ENCODE peak calls at places on chromosome 20, in seven cellular contexts. Z, P, D, M, F, W and X are unnamed samples.

GRCh38 chr20:20331796-20332195 is 36.1 kb upstream of the INSM1 start:
- DNase-seq in W (no peak), D (no peak), F (no peak), P (no peak), M (no peak), Z (no peak), X (no peak)

GRCh38 chr20:21324126-21324525 is 21.0 kb downstream of the XRN2 start:
- DNase-seq in F (no peak), D (no peak), M (no peak), Z (no peak), W (no peak), P (no peak), X (no peak)

GRCh38 chr20:25863536-25864325 is 167.1 kb upstream of the ZNF337 start:
- DNase-seq in F (peak), Z (no peak), P (no peak), D (peak), M (no peak), W (no peak), X (no peak)

GRCh38 chr20:13648291-13648690 is 9.6 kb upstream of the TASP1 start:
- DNase-seq in P (no peak), Z (no peak), F (no peak), M (no peak), D (no peak), W (no peak), X (no peak)

GRCh38 chr20:37407117-37407566 is 61.2 kb downstream of the SRC start:
- DNase-seq in D (no peak), M (no peak), Z (no peak), F (no peak), P (no peak), W (no peak), X (no peak)

GRCh38 chr20:10798811-10799210 is 125.0 kb upstream of the JAG1 start:
- DNase-seq in M (no peak), P (no peak), F (no peak), Z (no peak), D (no peak), W (no peak), X (no peak)

GRCh38 chr20:61572312-61572711 is 320.3 kb downstream of the CDH4 start:
- DNase-seq in F (no peak), W (no peak), P (no peak), M (no peak), Z (no peak), D (no peak), X (no peak)

GRCh38 chr20:8033447-8033846 is 13.9 kb upstream of the TMX4 start:
- DNase-seq in P (no peak), D (no peak), F (no peak), W (no peak), Z (no peak), M (no peak), X (no peak)

GRCh38 chr20:15836634-15837033 is 736.6 kb downstream of the KIF16B start:
- DNase-seq in M (no peak), P (no peak), Z (no peak), W (no peak), F (no peak), D (no peak), X (no peak)

GRCh38 chr20:45289942-45290676 is 16.5 kb upstream of the RBPJL start:
- DNase-seq in M (no peak), W (no peak), P (no peak), Z (no peak), D (no peak), F (no peak), X (no peak)

GRCh38 chr20:33676652-33677645 is 2.7 kb upstream of the NECAB3 start:
- DNase-seq in P (no peak), Z (no peak), F (no peak), W (no peak), M (peak), D (no peak), X (no peak)

GRCh38 chr20:24631173-24631505 is 161.7 kb downstream of the SYNDIG1 start:
- DNase-seq in Z (no peak), M (no peak), F (no peak), P (no peak), W (no peak), D (no peak), X (no peak)

GRCh38 chr20:24634855-24635254 is 165.4 kb downstream of the SYNDIG1 start:
- DNase-seq in Z (no peak), M (peak), P (no peak), W (peak), F (no peak), D (peak), X (no peak)

GRCh38 chr20:24633026-24633425 is 163.6 kb downstream of the SYNDIG1 start:
- DNase-seq in D (no peak), W (no peak), Z (no peak), F (no peak), M (no peak), P (no peak), X (no peak)

GRCh38 chr20:24632581-24632980 is 163.2 kb downstream of the SYNDIG1 start:
- DNase-seq in M (no peak), Z (no peak), F (no peak), W (no peak), D (no peak), P (no peak), X (no peak)

GRCh38 chr20:24633521-24633920 is 164.1 kb downstream of the SYNDIG1 start:
- DNase-seq in M (no peak), Z (no peak), P (no peak), F (no peak), D (no peak), W (no peak), X (no peak)
- TF ChIP-seq YY1 in M (no peak), Z (no peak), P (no peak), F (no peak), D (no peak), W (no peak), X (no peak)

GRCh38 chr20:53918010-53918311 is 152.4 kb downstream of the BCAS1 start:
- DNase-seq in Z (no peak), D (no peak), M (no peak), W (no peak), P (no peak), F (no peak), X (no peak)
- H3K4me3 ChIP-seq in Z (no peak), D (no peak), M (no peak), W (no peak), P (no peak), F (no peak), X (no peak)

GRCh38 chr20:52171025-52171424 is 20.6 kb downstream of the ZFP64 start:
- DNase-seq in Z (no peak), P (no peak), F (no peak), W (no peak), M (no peak), D (no peak), X (no peak)
- TF ChIP-seq YY1 in Z (no peak), P (no peak), F (no peak), W (no peak), M (no peak), D (no peak), X (no peak)

GRCh38 chr20:17681741-17682102 is 320 bp downstream of the RRBP1 start:
- DNase-seq in F (no peak), Z (no peak), P (no peak), W (no peak), M (peak), D (no peak), X (no peak)
- H3K4me3 ChIP-seq in F (peak), Z (peak), P (peak), W (peak), M (peak), D (peak), X (peak)

GRCh38 chr20:57130160-57130772 is 136.2 kb downstream of the BMP7 start:
- DNase-seq in Z (no peak), D (peak), W (no peak), P (no peak), F (no peak), M (no peak), X (no peak)

GRCh38 chr20:57131077-57131476 is 135.4 kb downstream of the BMP7 start:
- DNase-seq in P (no peak), F (no peak), W (no peak), M (no peak), D (no peak), Z (no peak), X (no peak)

GRCh38 chr20:57131601-57132391 is 134.6 kb downstream of the BMP7 start:
- DNase-seq in F (no peak), M (no peak), P (no peak), W (no peak), Z (no peak), D (no peak), X (no peak)

GRCh38 chr20:57128051-57128757 is 138.2 kb downstream of the BMP7 start:
- DNase-seq in M (no peak), W (no peak), P (no peak), D (no peak), F (no peak), Z (no peak), X (no peak)

DNA sequence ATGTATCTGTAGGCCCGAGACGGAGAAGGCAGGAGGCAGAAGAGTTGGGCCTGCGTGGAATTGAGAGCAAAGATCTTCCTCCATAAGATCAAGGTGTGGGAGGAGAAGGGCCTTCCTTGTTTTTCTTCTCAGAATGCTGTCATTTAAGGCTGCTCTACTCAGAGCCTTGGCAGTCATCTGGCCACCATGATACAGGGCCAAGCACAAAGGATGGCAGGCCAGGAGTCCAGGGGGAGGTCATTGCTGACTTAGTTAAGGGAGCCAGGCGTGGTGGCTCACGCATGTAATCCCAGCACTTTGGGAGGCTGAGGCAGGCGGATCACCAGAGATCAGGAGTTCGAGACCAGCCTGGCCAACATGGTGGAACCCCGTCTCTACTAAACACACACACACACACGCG is 137.1 kb downstream of the BMP7 start:
- DNase-seq in Z (no peak), W (no peak), D (no peak), F (no peak), P (no peak), M (no peak), X (no peak)
- TF ChIP-seq YY1 in Z (no peak), W (no peak), D (no peak), F (no peak), P (no peak), M (no peak), X (no peak)

GRCh38 chr20:63180541-63181185 is 35.3 kb downstream of the YTHDF1 start:
- DNase-seq in Z (no peak), M (no peak), P (no peak), W (no peak), D (no peak), F (peak), X (no peak)

GRCh38 chr20:63177785-63178444 is 38.0 kb downstream of the YTHDF1 start:
- DNase-seq in D (no peak), W (no peak), P (no peak), M (no peak), F (no peak), Z (no peak), X (no peak)

GRCh38 chr20:63179876-63180275 is 36.1 kb downstream of the YTHDF1 start:
- DNase-seq in M (no peak), P (no peak), W (no peak), Z (no peak), D (no peak), F (no peak), X (no peak)

GRCh38 chr20:63178445-63178818 is 37.5 kb downstream of the YTHDF1 start:
- DNase-seq in F (peak), Z (no peak), D (no peak), W (no peak), P (no peak), M (no peak), X (peak)

DNA sequence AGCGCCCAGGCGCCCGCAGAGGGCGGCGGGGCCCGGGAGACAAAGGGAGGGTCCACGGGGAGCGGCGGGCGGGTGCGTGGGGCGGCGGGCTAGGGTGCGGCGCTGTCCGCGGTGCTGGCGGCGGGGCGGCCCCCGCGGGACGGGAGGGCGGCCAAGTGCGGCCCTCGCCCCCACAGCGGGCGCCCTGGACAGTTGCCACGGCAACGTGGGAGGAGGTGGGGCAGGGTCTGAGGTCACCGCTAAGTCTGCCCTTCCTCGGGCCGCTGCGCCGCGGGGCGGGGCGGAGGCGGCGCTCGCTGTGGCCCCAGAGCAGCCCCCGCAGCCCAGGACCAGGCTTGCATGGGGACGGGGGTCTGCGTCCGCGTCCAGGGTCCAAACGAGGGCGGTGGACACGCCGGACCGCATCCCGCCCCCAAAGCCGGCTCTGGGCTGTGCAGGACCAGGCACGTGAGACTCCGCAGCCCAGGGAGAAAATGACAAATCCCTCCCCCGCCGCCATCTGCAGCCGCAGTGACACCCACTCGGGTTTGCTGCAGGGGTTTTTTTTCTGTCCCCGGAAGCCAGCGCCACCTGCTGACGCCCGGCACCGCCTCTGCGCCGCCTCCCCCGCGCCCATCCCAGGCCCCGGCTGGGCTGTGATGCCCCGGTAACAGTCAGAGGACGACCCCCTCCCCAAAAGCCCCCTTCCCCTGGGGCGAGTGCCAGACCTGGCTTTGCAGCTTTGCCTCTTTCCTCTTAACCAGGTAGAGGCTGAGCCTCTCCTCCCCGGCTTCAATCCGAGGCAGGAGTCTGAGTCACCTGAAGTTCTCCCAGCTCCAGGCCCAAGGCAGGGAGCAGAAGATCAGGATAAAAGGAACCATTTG is 36.8 kb downstream of the YTHDF1 start:
- DNase-seq in F (peak), D (no peak), Z (no peak), M (peak), P (no peak), W (peak), X (no peak)
- H3K4me3 ChIP-seq in F (no peak), D (no peak), Z (peak), M (peak), P (no peak), W (no peak), X (peak)

GRCh38 chr20:1331801-1332453 is 3.0 kb upstream of the SDCBP2 start:
- DNase-seq in F (no peak), D (no peak), Z (no peak), P (no peak), M (no peak), W (no peak), X (no peak)

GRCh38 chr20:1330075-1330830 is 1.3 kb upstream of the SDCBP2 start:
- DNase-seq in F (peak), Z (no peak), D (no peak), P (peak), W (no peak), M (no peak), X (no peak)

GRCh38 chr20:1332749-1333300 is 3.9 kb upstream of the SDCBP2 start:
- DNase-seq in D (no peak), W (no peak), M (no peak), P (no peak), Z (no peak), F (no peak), X (no peak)

GRCh38 chr20:1328680-1329330 is at the start of gene SDCBP2:
- DNase-seq in M (no peak), P (no peak), D (no peak), F (no peak), Z (no peak), W (peak), X (no peak)

DNA sequence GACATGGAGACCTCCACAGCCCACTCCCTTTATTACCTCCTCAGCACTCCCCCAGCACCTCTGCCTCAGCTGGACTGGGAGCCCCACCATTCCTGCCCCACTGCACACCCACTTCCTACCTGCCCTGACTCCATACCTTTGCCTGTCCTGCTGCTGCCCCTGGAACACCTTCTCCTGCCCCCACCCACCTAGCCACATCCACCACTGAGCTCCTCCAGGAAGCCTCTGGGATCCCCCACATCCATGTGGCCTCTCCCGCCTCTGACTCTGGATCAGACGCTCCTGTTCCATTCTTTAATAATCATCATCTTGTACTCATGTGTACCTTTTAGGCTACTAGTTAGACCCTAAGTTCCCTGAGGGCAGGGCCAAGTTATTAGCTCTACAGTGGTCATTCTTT is 2.2 kb upstream of the SDCBP2 start:
- DNase-seq in W (no peak), M (no peak), F (no peak), Z (no peak), P (no peak), D (no peak), X (no peak)
- TF ChIP-seq YY1 in W (no peak), M (no peak), F (no peak), Z (no peak), P (no peak), D (no peak), X (no peak)

DNA sequence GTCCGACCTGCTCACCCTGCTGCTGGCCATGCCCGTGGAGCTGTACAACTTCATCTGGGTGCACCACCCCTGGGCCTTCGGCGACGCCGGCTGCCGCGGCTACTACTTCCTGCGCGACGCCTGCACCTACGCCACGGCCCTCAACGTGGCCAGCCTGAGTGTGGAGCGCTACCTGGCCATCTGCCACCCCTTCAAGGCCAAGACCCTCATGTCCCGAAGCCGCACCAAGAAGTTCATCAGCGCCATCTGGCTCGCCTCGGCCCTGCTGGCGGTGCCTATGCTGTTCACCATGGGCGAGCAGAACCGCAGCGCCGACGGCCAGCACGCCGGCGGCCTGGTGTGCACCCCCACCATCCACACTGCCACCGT is 885 bp downstream of the NTSR1 start:
- DNase-seq in D (no peak), Z (no peak), W (no peak), M (no peak), F (no peak), P (no peak), X (no peak)
- H3K4me3 ChIP-seq in D (no peak), Z (no peak), W (peak), M (no peak), F (peak), P (no peak), X (peak)